ENCODE peak calls at places on chromosomes 16 and 17, in ten cellular contexts. D is CD4-positive, alpha-beta T cell; N is thoracic aorta; L is activated naive CD8-positive, alpha-beta T cell treated with anti-CD3 and anti-CD28 coated beads, Interleukin-2, amount 50 U/mL, for 24 hours; F is stomach; M is AG08395; P is head of caudate nucleus; G is frontal cortex; H is LoVo; A is fibroblast of pulmonary artery. S is an unnamed sample.

GRCh38 chr16:66150691-66151090 is 215.8 kb upstream of the CDH5 start:
- DNase-seq in G (no peak), N (no peak), M (no peak), L (no peak), F (no peak), P (no peak), A (no peak), H (no peak), D (no peak), S (peak)

GRCh38 chr17:59366773-59367656 is 35.6 kb downstream of the YPEL2 start:
- DNase-seq in L (no peak), F (peak), G (no peak), D (no peak), P (no peak), A (peak), N (no peak), M (peak), H (peak), S (no peak)

GRCh38 chr17:79695293-79696158 is 35.2 kb upstream of the ENPP7 start:
- DNase-seq in A (peak), F (no peak), H (no peak), G (no peak), L (no peak), M (no peak), N (no peak), P (no peak), D (no peak), S (no peak)

GRCh38 chr17:80855196-80855967 is 136.3 kb upstream of the CHMP6 start:
- DNase-seq in G (no peak), H (no peak), L (no peak), F (no peak), P (no peak), D (no peak), M (no peak), A (no peak), N (no peak), S (no peak)

GRCh38 chr17:68573338-68573737 is 27.8 kb downstream of the FAM20A start:
- DNase-seq in M (no peak), P (no peak), L (no peak), N (no peak), F (no peak), G (no peak), H (no peak), A (no peak), D (no peak), S (no peak)

GRCh38 chr16:81510016-81510415 is 65.4 kb downstream of the CMIP start:
- DNase-seq in F (no peak), N (no peak), D (no peak), P (no peak), A (no peak), L (no peak), H (no peak), M (no peak), G (no peak), S (no peak)

GRCh38 chr17:66863820-66864219 is 28.9 kb downstream of the CACNG5 start:
- DNase-seq in F (no peak), N (no peak), P (no peak), G (no peak), M (no peak), H (no peak), A (no peak), D (no peak), L (no peak), S (no peak)

GRCh38 chr16:73420244-73421040 is 372.5 kb upstream of the ZFHX3 start:
- DNase-seq in G (no peak), N (no peak), F (no peak), P (no peak), M (no peak), A (no peak), L (no peak), H (no peak), D (no peak), S (no peak)

GRCh38 chr16:69469807-69470561 is 45.6 kb downstream of the CYB5B start:
- DNase-seq in N (no peak), D (no peak), G (no peak), P (no peak), F (no peak), A (no peak), L (peak), H (no peak), M (no peak), S (no peak)

GRCh38 chr16:1310832-1311200 is 1.4 kb downstream of the UBE2I start:
- DNase-seq in F (peak), M (no peak), P (no peak), H (no peak), D (peak), N (no peak), G (no peak), L (peak), A (no peak), S (peak)

GRCh38 chr17:63041251-63041650 is 75.2 kb downstream of the TANC2 start:
- DNase-seq in N (no peak), M (no peak), P (no peak), H (no peak), F (no peak), L (no peak), G (no peak), D (no peak), A (peak), S (no peak)

GRCh38 chr17:6474906-6475305 is 30.7 kb downstream of the PIMREG start:
- DNase-seq in M (no peak), G (no peak), D (no peak), F (no peak), A (no peak), H (no peak), P (no peak), L (no peak), N (no peak), S (no peak)

GRCh38 chr16:27695161-27695560 is 145.2 kb downstream of the KATNIP start:
- DNase-seq in N (no peak), A (no peak), G (no peak), M (no peak), H (no peak), P (no peak), L (no peak), D (no peak), F (no peak), S (no peak)

GRCh38 chr16:66903544-66904427 is 14.9 kb downstream of the CDH16 start:
- DNase-seq in F (peak), N (no peak), D (no peak), G (no peak), L (no peak), A (no peak), P (no peak), H (no peak), M (no peak), S (no peak)

GRCh38 chr17:33016920-33017319 is 25.3 kb downstream of the SPACA3 start:
- DNase-seq in G (no peak), A (no peak), N (no peak), H (no peak), D (no peak), P (no peak), F (no peak), M (no peak), L (no peak), S (no peak)

GRCh38 chr16:59527206-59527997 is 793.3 kb upstream of the GOT2 start:
- DNase-seq in A (peak), F (no peak), H (peak), G (no peak), P (no peak), D (no peak), N (no peak), M (peak), L (no peak), S (no peak)

GRCh38 chr16:15509593-15510520 is 75.5 kb downstream of the BMERB1 start:
- DNase-seq in A (peak), G (no peak), N (no peak), M (peak), F (no peak), H (no peak), D (peak), P (no peak), L (peak), S (no peak)

GRCh38 chr17:47839899-47840741 is 953 bp downstream of the SCRN2 start:
- DNase-seq in L (no peak), A (no peak), P (peak), H (no peak), N (no peak), M (no peak), G (no peak), D (no peak), F (no peak), S (no peak)

GRCh38 chr17:59851431-59852375 is 41.0 kb downstream of the TUBD1 start:
- DNase-seq in N (no peak), G (no peak), F (peak), L (no peak), A (peak), D (no peak), P (no peak), H (no peak), M (peak), S (no peak)

GRCh38 chr17:74605361-74605760 is 13.3 kb upstream of the CD300LD start:
- DNase-seq in P (peak), M (peak), N (no peak), G (peak), D (no peak), A (peak), H (peak), F (no peak), L (no peak), S (no peak)

GRCh38 chr16:9800180-9800738 is 382.0 kb downstream of the GRIN2A start:
- DNase-seq in N (no peak), P (no peak), L (no peak), F (no peak), A (no peak), G (no peak), D (no peak), H (no peak), M (no peak), S (no peak)

GRCh38 chr16:56451753-56452689 is 667 bp downstream of the OGFOD1 start:
- DNase-seq in G (peak), P (peak), H (peak), N (peak), L (no peak), F (no peak), A (peak), M (peak), D (no peak), S (no peak)

GRCh38 chr17:71237903-71238538 is 882.8 kb upstream of the SOX9 start:
- DNase-seq in A (peak), G (peak), L (no peak), H (peak), F (no peak), M (peak), D (no peak), N (no peak), P (no peak), S (no peak)

GRCh38 chr16:29915590-29916247 is 10.3 kb downstream of the KCTD13 start:
- DNase-seq in M (no peak), F (no peak), D (no peak), L (no peak), A (peak), P (no peak), G (no peak), H (no peak), N (no peak), S (no peak)

GRCh38 chr16:86458457-86458777 is 51.9 kb upstream of the FOXF1 start:
- DNase-seq in L (no peak), G (no peak), H (no peak), D (no peak), N (no peak), A (no peak), M (no peak), F (no peak), P (no peak), S (no peak)

GRCh38 chr17:78343433-78344201 is 16.3 kb downstream of the SOCS3 start:
- DNase-seq in P (no peak), L (peak), F (peak), A (no peak), H (no peak), G (no peak), D (peak), N (no peak), M (no peak), S (peak)

GRCh38 chr16:87845213-87845612 is 24.1 kb downstream of the SLC7A5 start:
- DNase-seq in L (no peak), N (no peak), F (no peak), P (no peak), H (no peak), G (no peak), M (no peak), A (no peak), D (no peak), S (no peak)

GRCh38 chr16:82995927-82996441 is 369.2 kb downstream of the CDH13 start:
- DNase-seq in N (no peak), A (peak), G (no peak), P (peak), D (no peak), L (no peak), H (peak), F (no peak), M (peak), S (peak)

GRCh38 chr16:29815032-29815721 is 775 bp upstream of the PAGR1 start:
- DNase-seq in A (no peak), M (no peak), F (no peak), G (no peak), P (peak), L (peak), N (no peak), H (no peak), D (no peak), S (no peak)

GRCh38 chr16:18047761-18048160 is 288.8 kb downstream of the NPIPA8 start:
- DNase-seq in M (no peak), P (no peak), H (no peak), L (no peak), N (no peak), A (no peak), G (no peak), D (no peak), F (no peak), S (no peak)

GRCh38 chr16:10362077-10362863 is 23.6 kb upstream of the ATF7IP2 start:
- DNase-seq in F (no peak), H (no peak), D (no peak), A (no peak), G (no peak), N (no peak), P (no peak), L (no peak), M (no peak), S (no peak)

S was measured in immature natural killer cell.